ENCODE peak calls at places on chromosomes 1 and 21, in four cellular contexts. B is AG09319, J is D341Med, S is cardiac septum. L is an unnamed sample.

GRCh38 chr1:23163395-23163794 is 5.3 kb downstream of the LUZP1 start:
- DNase-seq in B (no peak), J (no peak), S (no peak), L (no peak)

GRCh38 chr1:177505905-177506590 is 335.3 kb downstream of the BRINP2 start:
- DNase-seq in B (no peak), J (no peak), S (no peak), L (no peak)

GRCh38 chr1:160432371-160432786 is 32.0 kb downstream of the VANGL2 start:
- DNase-seq in B (no peak), J (no peak), S (no peak), L (no peak)

GRCh38 chr1:85374160-85374559 is 90.8 kb downstream of the DDAH1 start:
- DNase-seq in B (no peak), J (no peak), S (no peak), L (no peak)

GRCh38 chr1:183370399-183371058 is 47.7 kb downstream of the NMNAT2 start:
- DNase-seq in B (no peak), J (no peak), S (no peak), L (peak)

GRCh38 chr1:100414693-100415092 is 62.4 kb downstream of the CDC14A start:
- DNase-seq in B (no peak), J (no peak), S (no peak), L (no peak)

GRCh38 chr1:242691603-242691945 is 167.1 kb upstream of the PLD5 start:
- DNase-seq in B (no peak), J (no peak), S (no peak), L (no peak)

GRCh38 chr1:77399250-77400086 is 117.6 kb downstream of the AK5 start:
- DNase-seq in B (no peak), J (no peak), S (no peak), L (no peak)

GRCh38 chr1:6185635-6186382 is 5.7 kb upstream of the CHD5 start:
- DNase-seq in B (no peak), J (peak), S (no peak), L (no peak)

GRCh38 chr21:46058339-46059145 is 39.4 kb upstream of the COL6A2 start:
- DNase-seq in B (no peak), J (peak), S (peak), L (peak)

GRCh38 chr21:26453258-26453657 is 119.8 kb downstream of the CYYR1 start:
- DNase-seq in B (no peak), J (no peak), S (no peak), L (no peak)

GRCh38 chr1:112507896-112508241 is 896 bp upstream of the WNT2B start:
- DNase-seq in B (no peak), J (no peak), S (no peak), L (no peak)

GRCh38 chr1:8523641-8524206 is 205.8 kb downstream of the SLC45A1 start:
- DNase-seq in B (no peak), J (no peak), S (no peak), L (no peak)

GRCh38 chr1:109113787-109114568 is at the start of gene ELAPOR1:
- DNase-seq in B (no peak), J (peak), S (peak), L (peak)

GRCh38 chr1:112791723-112792104 is 76.6 kb upstream of the PPM1J start:
- DNase-seq in B (no peak), J (no peak), S (no peak), L (no peak)

GRCh38 chr21:42574234-42575027 is 60.8 kb downstream of the SLC37A1 start:
- DNase-seq in B (no peak), J (no peak), S (peak), L (peak)

GRCh38 chr1:79899914-79900313 is 893.4 kb upstream of the ADGRL4 start:
- DNase-seq in B (peak), J (no peak), S (no peak), L (no peak)

GRCh38 chr1:76939817-76940216 is 72.5 kb downstream of the ST6GALNAC5 start:
- DNase-seq in B (no peak), J (no peak), S (no peak), L (no peak)

GRCh38 chr1:32791881-32792280 is 25.3 kb downstream of the YARS1 start:
- DNase-seq in B (no peak), J (no peak), S (no peak), L (no peak)

GRCh38 chr1:27566462-27567182 is 37.3 kb downstream of the AHDC1 start:
- DNase-seq in B (no peak), J (no peak), S (no peak), L (no peak)

GRCh38 chr1:31831397-31832378 is 15.9 kb upstream of the SPOCD1 start:
- DNase-seq in B (no peak), J (no peak), S (no peak), L (no peak)

GRCh38 chr21:31201548-31201947 is 142.5 kb downstream of the TIAM1 start:
- DNase-seq in B (no peak), J (no peak), S (no peak), L (no peak)

GRCh38 chr1:44327679-44328491 is 27.2 kb downstream of the ERI3 start:
- DNase-seq in B (peak), J (peak), S (peak), L (peak)

GRCh38 chr1:172451002-172451443 is 7.2 kb upstream of the PIGC start:
- DNase-seq in B (no peak), J (no peak), S (no peak), L (no peak)

GRCh38 chr1:30888391-30888790 is 20.2 kb downstream of the SDC3 start:
- DNase-seq in B (peak), J (no peak), S (peak), L (no peak)

GRCh38 chr1:33515607-33516006 is 43.2 kb downstream of the ZSCAN20 start:
- DNase-seq in B (no peak), J (no peak), S (no peak), L (no peak)

GRCh38 chr1:155110381-155110780 is 17.3 kb upstream of the EFNA1 start:
- DNase-seq in B (no peak), J (peak), S (no peak), L (no peak)

GRCh38 chr1:41330588-41331545 is 30.4 kb upstream of the FOXO6 start:
- DNase-seq in B (no peak), J (peak), S (peak), L (no peak)

GRCh38 chr1:203744008-203744972 is 20.7 kb upstream of the LAX1 start:
- DNase-seq in B (peak), J (no peak), S (no peak), L (no peak)

GRCh38 chr1:3795453-3796214 is 664 bp downstream of the LRRC47 start:
- DNase-seq in B (no peak), J (no peak), S (no peak), L (peak)

GRCh38 chr1:1989759-1990158 is 13.8 kb downstream of the CFAP74 start:
- DNase-seq in B (no peak), J (no peak), S (no peak), L (no peak)

GRCh38 chr1:154821083-154821482 is 49.0 kb downstream of the KCNN3 start:
- DNase-seq in B (no peak), J (no peak), S (no peak), L (no peak)

GRCh38 chr1:202107321-202107761 is 15.4 kb upstream of the GPR37L1 start:
- DNase-seq in B (no peak), J (peak), S (peak), L (peak)

GRCh38 chr1:59139396-59139795 is 157.5 kb upstream of the FGGY start:
- DNase-seq in B (no peak), J (no peak), S (no peak), L (no peak)

GRCh38 chr1:35726814-35727433 is 8.2 kb upstream of the C1orf216 start:
- DNase-seq in B (no peak), J (peak), S (no peak), L (peak)

GRCh38 chr1:111920221-111921024 is 69.0 kb downstream of the KCND3 start:
- DNase-seq in B (peak), J (no peak), S (peak), L (no peak)

GRCh38 chr1:156747737-156748669 is 3.5 kb downstream of the HDGF start:
- DNase-seq in B (no peak), J (no peak), S (no peak), L (no peak)

GRCh38 chr21:25953659-25954058 is 216.9 kb downstream of the APP start:
- DNase-seq in B (no peak), J (no peak), S (no peak), L (no peak)